ENCODE peak calls at places on chromosomes 4 and X, in seven cellular contexts. U, N, R, L, Z, V and M are unnamed samples.

GRCh38 chr4:84582988-84583870 is at the start of gene CDS1:
- DNase-seq in U (no peak), N (peak), R (no peak), L (peak), Z (peak), V (peak), M (no peak)

GRCh38 chrX:41733939-41734338 is 10.0 kb downstream of the GPR82 start:
- DNase-seq in U (no peak), N (no peak), R (no peak), L (no peak), Z (no peak), V (no peak), M (peak)

GRCh38 chr4:7803992-7804758 is 135.5 kb downstream of the AFAP1 start:
- DNase-seq in U (peak), N (peak), R (peak), L (peak), Z (peak), V (peak), M (peak)

GRCh38 chr4:18440527-18441215 is 419.1 kb upstream of the LCORL start:
- DNase-seq in U (no peak), N (peak), R (no peak), L (no peak), Z (no peak), V (no peak), M (no peak)

GRCh38 chrX:31136144-31136572 is 64.3 kb upstream of the FTHL17 start:
- DNase-seq in U (no peak), N (no peak), R (no peak), L (no peak), Z (no peak), V (no peak), M (peak)

GRCh38 chrX:104662694-104663093 is 96.7 kb downstream of the IL1RAPL2 start:
- DNase-seq in U (no peak), N (no peak), R (no peak), L (no peak), Z (no peak), V (no peak), M (no peak)

GRCh38 chr4:141538001-141538400 is 98.4 kb upstream of the IL15 start:
- DNase-seq in U (no peak), N (no peak), R (no peak), L (no peak), Z (no peak), V (no peak), M (no peak)

GRCh38 chr4:26069218-26069617 is 155.2 kb downstream of the SMIM20 start:
- DNase-seq in U (peak), N (peak), R (peak), L (no peak), Z (no peak), V (no peak), M (no peak)

GRCh38 chr4:118410143-118410542 is 57.3 kb upstream of the PRSS12 start:
- DNase-seq in U (peak), N (no peak), R (peak), L (no peak), Z (no peak), V (no peak), M (no peak)

GRCh38 chrX:21255207-21255606 is 119.0 kb upstream of the CNKSR2 start:
- DNase-seq in U (no peak), N (no peak), R (no peak), L (no peak), Z (no peak), V (no peak), M (peak)

GRCh38 chr4:18689308-18689915 is 667.9 kb upstream of the LCORL start:
- DNase-seq in U (peak), N (peak), R (peak), L (peak), Z (peak), V (peak), M (peak)

GRCh38 chrX:130171446-130172126 is at the start of gene RAB33A:
- DNase-seq in U (peak), N (peak), R (no peak), L (no peak), Z (no peak), V (no peak), M (no peak)

GRCh38 chrX:79259073-79259689 is 108.0 kb downstream of the ITM2A start:
- DNase-seq in U (peak), N (no peak), R (no peak), L (no peak), Z (no peak), V (no peak), M (peak)

GRCh38 chr4:14524236-14524635 is 478.0 kb upstream of the CPEB2 start:
- DNase-seq in U (peak), N (no peak), R (no peak), L (no peak), Z (no peak), V (no peak), M (no peak)

GRCh38 chrX:141975839-141976238 is 72.1 kb downstream of the MAGEC1 start:
- DNase-seq in U (no peak), N (no peak), R (no peak), L (no peak), Z (no peak), V (no peak), M (no peak)

GRCh38 chr4:47386592-47387235 is 76.8 kb downstream of the COMMD8 start:
- DNase-seq in U (no peak), N (no peak), R (no peak), L (no peak), Z (no peak), V (no peak), M (no peak)

GRCh38 chrX:16838202-16839066 is 31.7 kb downstream of the RBBP7 start:
- DNase-seq in U (peak), N (no peak), R (peak), L (peak), Z (no peak), V (no peak), M (no peak)

GRCh38 chr4:141652161-141652778 is 15.9 kb downstream of the IL15 start:
- DNase-seq in U (peak), N (no peak), R (peak), L (peak), Z (no peak), V (no peak), M (no peak)

GRCh38 chrX:125203737-125204578 is 115.7 kb upstream of the TEX13C start:
- DNase-seq in U (no peak), N (peak), R (no peak), L (peak), Z (no peak), V (peak), M (peak)

GRCh38 chrX:106286053-106286650 is 118.0 kb downstream of the PWWP3B start:
- DNase-seq in U (peak), N (no peak), R (no peak), L (peak), Z (no peak), V (no peak), M (no peak)

GRCh38 chr4:7893539-7893938 is 46.1 kb downstream of the AFAP1 start:
- DNase-seq in U (no peak), N (no peak), R (no peak), L (no peak), Z (no peak), V (no peak), M (no peak)

GRCh38 chrX:28979876-28980275 is 392.6 kb downstream of the IL1RAPL1 start:
- DNase-seq in U (no peak), N (peak), R (no peak), L (no peak), Z (no peak), V (no peak), M (no peak)

GRCh38 chr4:2324891-2325290 is 63.0 kb upstream of the MXD4 start:
- DNase-seq in U (peak), N (no peak), R (no peak), L (no peak), Z (no peak), V (no peak), M (no peak)

GRCh38 chrX:153455571-153455970 is 9.7 kb upstream of the TREX2 start:
- DNase-seq in U (no peak), N (no peak), R (no peak), L (no peak), Z (no peak), V (no peak), M (no peak)

GRCh38 chr4:133868856-133869255 is 332.7 kb downstream of the PABPC4L start:
- DNase-seq in U (no peak), N (no peak), R (no peak), L (no peak), Z (no peak), V (no peak), M (no peak)

GRCh38 chrX:23822397-23822796 is 39.4 kb downstream of the SAT1 start:
- DNase-seq in U (no peak), N (peak), R (no peak), L (peak), Z (no peak), V (no peak), M (no peak)

GRCh38 chrX:115030635-115031034 is 13.2 kb upstream of the IL13RA2 start:
- DNase-seq in U (no peak), N (peak), R (no peak), L (no peak), Z (peak), V (no peak), M (no peak)

GRCh38 chrX:7198499-7198898 is 50.5 kb upstream of the PUDP start:
- DNase-seq in U (no peak), N (no peak), R (no peak), L (no peak), Z (no peak), V (no peak), M (no peak)

GRCh38 chr4:130356873-130357272 is 1260.9 kb downstream of the C4orf33 start:
- DNase-seq in U (no peak), N (peak), R (no peak), L (no peak), Z (no peak), V (no peak), M (no peak)

GRCh38 chr4:2062808-2063524 is 3.8 kb downstream of the NAT8L start:
- DNase-seq in U (no peak), N (no peak), R (no peak), L (no peak), Z (no peak), V (no peak), M (no peak)

GRCh38 chrX:80282535-80282934 is 137.7 kb upstream of the TENT5D start:
- DNase-seq in U (no peak), N (no peak), R (no peak), L (no peak), Z (no peak), V (no peak), M (no peak)

GRCh38 chr4:173367285-173367684 is 3.5 kb upstream of the SAP30 start:
- DNase-seq in U (peak), N (peak), R (peak), L (no peak), Z (no peak), V (no peak), M (no peak)

GRCh38 chr4:26326791-26327190 is 6.0 kb downstream of the RBPJ start:
- DNase-seq in U (peak), N (no peak), R (peak), L (peak), Z (no peak), V (no peak), M (no peak)

GRCh38 chrX:9064694-9065093 is 30.8 kb upstream of the FAM9B start:
- DNase-seq in U (no peak), N (no peak), R (no peak), L (no peak), Z (no peak), V (no peak), M (no peak)

GRCh38 chr4:113042502-113042901 is 7.0 kb upstream of the ANK2 start:
- DNase-seq in U (no peak), N (no peak), R (no peak), L (no peak), Z (no peak), V (no peak), M (no peak)